ENCODE peak calls at places on chromosomes 7 and 10, in four cellular contexts. E is K562, Z is GM12878, Q is HepG2. S is an unnamed sample.

GRCh38 chr10:21317902-21318301 is 207.6 kb downstream of the SKIDA1 start:
- DNase-seq in E (no peak), Z (no peak), Q (no peak), S (no peak)

GRCh38 chr10:99329238-99329890 is at the start of gene CNNM1:
- DNase-seq in E (no peak), Z (no peak), Q (no peak), S (peak; percentile 58)

GRCh38 chr10:24920907-24921881 is 31.2 kb downstream of the PRTFDC1 start:
- DNase-seq in E (peak; percentile 89), Z (peak; percentile 67), Q (no peak), S (no peak)

GRCh38 chr10:48568131-48568530 is 36.7 kb downstream of the ARHGAP22 start:
- DNase-seq in E (no peak), Z (no peak), Q (no peak), S (no peak)

GRCh38 chr7:121379930-121380329 is 16.2 kb downstream of the FAM3C start:
- DNase-seq in E (no peak), Z (no peak), Q (no peak), S (no peak)

GRCh38 chr7:99268361-99268908 is 4.2 kb upstream of the MYH16 start:
- DNase-seq in E (no peak), Z (no peak), Q (no peak), S (no peak)

GRCh38 chr10:54124209-54124890 is 676.7 kb downstream of the PCDH15 start:
- DNase-seq in E (no peak), Z (no peak), Q (no peak), S (no peak)

GRCh38 chr10:48805411-48805810 is 120.7 kb downstream of the WDFY4 start:
- DNase-seq in E (no peak), Z (no peak), Q (no peak), S (no peak)

GRCh38 chr10:11154333-11154732 is 136.7 kb downstream of the CELF2 start:
- DNase-seq in E (no peak), Z (no peak), Q (no peak), S (no peak)

GRCh38 chr7:104240400-104240799 is 32.6 kb upstream of the ORC5 start:
- DNase-seq in E (no peak), Z (no peak), Q (no peak), S (no peak)

GRCh38 chr10:94462130-94462529 is 59.8 kb downstream of the TBC1D12 start:
- DNase-seq in E (no peak), Z (no peak), Q (peak; percentile 34), S (no peak)

GRCh38 chr10:112562803-112563663 is 116.0 kb downstream of the VTI1A start:
- DNase-seq in E (no peak), Z (no peak), Q (peak; percentile 97), S (no peak)

GRCh38 chr7:129923709-129924108 is 29.1 kb downstream of the UBE2H start:
- DNase-seq in E (no peak), Z (peak; percentile 39), Q (no peak), S (no peak)

GRCh38 chr7:66697451-66698438 is 42.8 kb upstream of the RABGEF1 start:
- DNase-seq in E (peak; percentile 19), Z (no peak), Q (peak; percentile 33), S (no peak)

DNA sequence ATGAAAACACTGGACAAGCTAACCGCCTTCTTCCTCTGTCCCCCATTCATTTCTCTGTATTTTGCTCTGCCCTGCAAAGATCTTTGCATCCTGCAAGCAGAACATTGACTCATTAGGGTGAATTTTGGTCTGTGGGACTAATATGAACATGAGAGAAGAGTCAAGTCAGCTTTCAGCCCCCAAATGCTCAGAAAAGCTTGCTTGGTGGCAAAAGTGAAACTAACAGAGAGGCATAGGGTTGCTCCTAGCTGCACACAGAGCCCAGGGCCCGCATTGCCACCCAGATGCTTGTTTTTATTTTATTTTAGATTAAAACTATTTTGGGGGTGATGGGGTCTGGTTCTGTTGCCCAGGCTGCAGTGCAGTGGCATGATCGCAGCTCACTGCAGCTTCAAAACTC is 88.6 kb upstream of the LYZL1 start:
- DNase-seq in E (no peak), Z (no peak), Q (no peak), S (no peak)
- TF ChIP-seq ETV6 in E (no peak), Z (no peak), Q (no peak), S (no peak)

GRCh38 chr10:120981601-120982381 is 130.6 kb downstream of the WDR11 start:
- DNase-seq in E (no peak), Z (no peak), Q (no peak), S (no peak)

GRCh38 chr10:120979435-120980315 is 128.5 kb downstream of the WDR11 start:
- DNase-seq in E (no peak), Z (no peak), Q (peak; percentile 16), S (peak; percentile 75)

GRCh38 chr10:120977892-120978291 is 126.7 kb downstream of the WDR11 start:
- DNase-seq in E (no peak), Z (no peak), Q (no peak), S (no peak)

GRCh38 chr10:120980316-120980975 is 129.3 kb downstream of the WDR11 start:
- DNase-seq in E (no peak), Z (no peak), Q (no peak), S (no peak)

DNA sequence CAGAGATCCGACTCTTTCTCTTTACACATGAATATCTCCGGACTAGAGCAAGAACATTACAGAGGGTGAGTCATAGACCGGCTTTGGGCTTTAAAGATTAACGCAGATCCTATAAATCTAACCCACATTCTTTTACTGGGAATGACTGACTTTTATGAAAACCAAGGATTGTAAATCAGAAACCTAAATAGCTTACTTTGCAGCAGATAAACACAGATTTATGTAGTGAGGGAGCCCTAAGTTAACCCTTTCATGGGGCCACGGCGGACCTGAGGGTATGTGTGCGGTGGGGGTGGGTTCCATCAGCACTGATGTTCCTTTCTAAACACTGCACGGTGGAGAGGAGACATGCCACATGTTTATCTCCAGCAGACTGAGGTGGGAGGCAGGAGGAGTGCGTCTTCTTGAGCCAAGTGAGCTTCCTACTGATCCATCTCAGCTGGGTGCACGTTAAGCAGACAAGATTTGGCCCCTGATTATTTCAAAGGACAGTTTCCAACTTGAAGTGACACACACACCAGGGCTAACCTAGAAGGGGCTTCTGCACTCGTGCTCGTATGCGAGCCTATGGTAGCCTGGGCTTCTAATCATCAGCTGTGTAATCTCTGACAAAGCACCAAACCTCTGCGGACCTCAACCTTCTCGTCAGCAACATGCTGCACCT is 127.6 kb downstream of the WDR11 start:
- DNase-seq in E (no peak), Z (no peak), Q (no peak), S (no peak)
- TF ChIP-seq ETV6 in E (no peak), Z (no peak), Q (no peak), S (no peak)

GRCh38 chr10:78194539-78195402 is 161.1 kb downstream of the RPS24 start:
- DNase-seq in E (no peak), Z (no peak), Q (no peak), S (no peak)
- TF ChIP-seq ETV6 in E (no peak), Z (no peak), Q (no peak), S (no peak)

GRCh38 chr7:116501425-116502167 is 2.1 kb downstream of the CAV2 start:
- DNase-seq in E (peak; percentile 88), Z (no peak), Q (no peak), S (no peak)
- TF ChIP-seq ETV6 in E (no peak), Z (no peak), Q (no peak), S (no peak)

S was measured in WTC11.